ENCODE peak calls at places on chromosomes 1 and 21, in four cellular contexts. E is heart right ventricle, M is H4, Y is Calu3. T is an unnamed sample.

GRCh38 chr21:41133896-41134522 is 34.0 kb upstream of the BACE2 start:
- DNase-seq in M (peak), Y (peak), E (no peak), T (peak)

GRCh38 chr1:45557422-45557944 is 6.9 kb downstream of the AKR1A1 start:
- DNase-seq in M (no peak), E (no peak), Y (no peak), T (no peak)

GRCh38 chr1:71986181-71986580 is 296.2 kb downstream of the NEGR1 start:
- DNase-seq in Y (no peak), E (no peak), M (no peak), T (no peak)

GRCh38 chr1:9626201-9626608 is 25.3 kb upstream of the PIK3CD start:
- DNase-seq in E (no peak), Y (no peak), M (no peak), T (no peak)

GRCh38 chr1:225361176-225361575 is 66.7 kb downstream of the LBR start:
- DNase-seq in E (no peak), Y (no peak), M (no peak), T (no peak)

GRCh38 chr21:16534408-16535099 is 804.8 kb downstream of the USP25 start:
- DNase-seq in M (peak), E (peak), Y (no peak), T (peak)

GRCh38 chr1:93328809-93329477 is 16.8 kb upstream of the DR1 start:
- DNase-seq in Y (no peak), E (no peak), M (peak), T (no peak)

GRCh38 chr1:46747683-46748288 is 28.9 kb upstream of the EFCAB14 start:
- DNase-seq in M (peak), E (peak), Y (peak), T (peak)

GRCh38 chr1:184805667-184806295 is 51.1 kb upstream of the EDEM3 start:
- DNase-seq in M (peak), Y (peak), E (peak), T (peak)

GRCh38 chr1:68363346-68363745 is 86.4 kb downstream of the RPE65 start:
- DNase-seq in Y (no peak), E (no peak), M (no peak), T (no peak)

GRCh38 chr1:33512612-33513011 is 40.2 kb downstream of the ZSCAN20 start:
- DNase-seq in E (no peak), Y (peak), M (no peak), T (no peak)

GRCh38 chr1:228920791-228921190 is 185.5 kb downstream of the RHOU start:
- DNase-seq in E (no peak), M (no peak), Y (no peak), T (no peak)

GRCh38 chr1:156860113-156860638 is 489 bp upstream of the NTRK1 start:
- DNase-seq in Y (peak), M (no peak), E (no peak), T (no peak)

GRCh38 chr1:183622884-183623785 is 12.4 kb downstream of the ARPC5 start:
- DNase-seq in M (peak), E (peak), Y (peak), T (no peak)

GRCh38 chr1:205934788-205935187 is 8.5 kb downstream of the SLC26A9 start:
- DNase-seq in E (no peak), M (no peak), Y (peak), T (no peak)

GRCh38 chr1:183159960-183160359 is 26.1 kb upstream of the LAMC2 start:
- DNase-seq in M (peak), E (no peak), Y (peak), T (no peak)

GRCh38 chr1:227939791-227940771 is 7.7 kb downstream of the WNT9A start:
- DNase-seq in Y (no peak), M (no peak), E (no peak), T (no peak)

GRCh38 chr1:217471403-217471802 is 159.5 kb downstream of the GPATCH2 start:
- DNase-seq in Y (no peak), M (no peak), E (no peak), T (no peak)

GRCh38 chr1:33716976-33717688 is 146.7 kb upstream of the HMGB4 start:
- DNase-seq in E (no peak), Y (no peak), M (no peak), T (no peak)

GRCh38 chr1:6111991-6112689 is 66.5 kb downstream of the KCNAB2 start:
- DNase-seq in E (no peak), M (no peak), Y (no peak), T (no peak)

GRCh38 chr1:40399984-40400704 is 26.6 kb downstream of the SMAP2 start:
- DNase-seq in Y (no peak), E (no peak), M (no peak), T (no peak)

GRCh38 chr1:209220048-209220524 is 363.4 kb upstream of the CAMK1G start:
- DNase-seq in Y (no peak), M (no peak), E (peak), T (no peak)

GRCh38 chr1:23607944-23608343 is 48.6 kb upstream of the ID3 start:
- DNase-seq in M (no peak), Y (no peak), E (no peak), T (no peak)

GRCh38 chr1:168714012-168714411 is 15.0 kb downstream of the DPT start:
- DNase-seq in M (no peak), E (no peak), Y (no peak), T (no peak)

GRCh38 chr1:95022527-95022926 is 50.2 kb downstream of the ALG14 start:
- DNase-seq in Y (no peak), E (no peak), M (no peak), T (no peak)

GRCh38 chr21:25503981-25504380 is 103.3 kb downstream of the MRPL39 start:
- DNase-seq in M (no peak), Y (no peak), E (no peak), T (no peak)

GRCh38 chr1:87250336-87250735 is 78.3 kb upstream of the LMO4 start:
- DNase-seq in Y (no peak), E (no peak), M (no peak), T (no peak)

GRCh38 chr1:156836041-156836654 is 19.5 kb upstream of the SH2D2A start:
- DNase-seq in M (no peak), Y (no peak), E (no peak), T (no peak)

GRCh38 chr1:45266151-45266801 is 59.9 kb upstream of the ZSWIM5 start:
- DNase-seq in Y (peak), M (peak), E (peak), T (no peak)